ENCODE peak calls at places on chromosomes 6 and 20, in seven cellular contexts. E, F, X, M, H, P and N are unnamed samples.

GRCh38 chr6:63290507-63291049 is 29.2 kb downstream of the LGSN start:
- DNase-seq in E (no peak), F (no peak), X (no peak), M (no peak), H (no peak), P (peak), N (no peak)

GRCh38 chr6:39189915-39190544 is 39.2 kb downstream of the KCNK5 start:
- DNase-seq in E (peak), F (peak), X (peak), M (peak), H (no peak), P (no peak), N (peak)

GRCh38 chr20:44081888-44082287 is 105.1 kb downstream of the JPH2 start:
- DNase-seq in E (no peak), F (no peak), X (no peak), M (no peak), H (no peak), P (no peak), N (no peak)

GRCh38 chr6:101762851-101763250 is 369.3 kb downstream of the GRIK2 start:
- DNase-seq in E (no peak), F (no peak), X (no peak), M (no peak), H (peak), P (no peak), N (no peak)

GRCh38 chr6:131003419-131004386 is 59.3 kb downstream of the EPB41L2 start:
- DNase-seq in E (peak), F (no peak), X (no peak), M (no peak), H (no peak), P (no peak), N (no peak)

GRCh38 chr6:13539572-13539971 is 34.8 kb upstream of the SIRT5 start:
- DNase-seq in E (no peak), F (no peak), X (no peak), M (no peak), H (no peak), P (no peak), N (no peak)

GRCh38 chr6:72580281-72580940 is 41.5 kb upstream of the KCNQ5 start:
- DNase-seq in E (peak), F (no peak), X (peak), M (peak), H (peak), P (peak), N (peak)

GRCh38 chr6:35146453-35146852 is 5.3 kb upstream of the TCP11 start:
- DNase-seq in E (peak), F (no peak), X (no peak), M (peak), H (peak), P (peak), N (peak)

GRCh38 chr20:59010995-59011873 is 4.2 kb upstream of the CTSZ start:
- DNase-seq in E (peak), F (no peak), X (no peak), M (peak), H (peak), P (peak), N (no peak)

GRCh38 chr6:17466707-17467106 is 73.3 kb downstream of the CAP2 start:
- DNase-seq in E (no peak), F (no peak), X (no peak), M (peak), H (no peak), P (no peak), N (no peak)

GRCh38 chr6:169723991-169724553 is at the start of gene PHF10:
- DNase-seq in E (peak), F (peak), X (no peak), M (no peak), H (no peak), P (peak), N (no peak)

GRCh38 chr20:50680106-50680960 is 11.0 kb downstream of the RIPOR3 start:
- DNase-seq in E (no peak), F (no peak), X (no peak), M (no peak), H (peak), P (peak), N (no peak)

GRCh38 chr20:37680420-37680819 is 13.4 kb upstream of the CTNNBL1 start:
- DNase-seq in E (no peak), F (no peak), X (no peak), M (no peak), H (peak), P (peak), N (no peak)

GRCh38 chr20:38123021-38123587 is 42.0 kb downstream of the TGM2 start:
- DNase-seq in E (peak), F (no peak), X (no peak), M (peak), H (peak), P (peak), N (no peak)

GRCh38 chr20:62415354-62416111 is 8.4 kb upstream of the CABLES2 start:
- DNase-seq in E (no peak), F (no peak), X (no peak), M (no peak), H (no peak), P (no peak), N (no peak)

GRCh38 chr6:170080169-170080827 is 210.6 kb downstream of the DLL1 start:
- DNase-seq in E (no peak), F (no peak), X (no peak), M (no peak), H (no peak), P (no peak), N (no peak)

GRCh38 chr20:46226602-46227001 is 81.7 kb downstream of the CDH22 start:
- DNase-seq in E (peak), F (no peak), X (no peak), M (peak), H (no peak), P (peak), N (no peak)

GRCh38 chr6:43492673-43493072 is 15.3 kb downstream of the TJAP1 start:
- DNase-seq in E (no peak), F (no peak), X (no peak), M (peak), H (no peak), P (no peak), N (no peak)

GRCh38 chr20:25238319-25239037 is 9.4 kb upstream of the PYGB start:
- DNase-seq in E (no peak), F (no peak), X (no peak), M (peak), H (no peak), P (peak), N (no peak)

GRCh38 chr6:54586251-54586650 is 260.3 kb upstream of the FAM83B start:
- DNase-seq in E (no peak), F (no peak), X (no peak), M (peak), H (no peak), P (no peak), N (no peak)

GRCh38 chr6:138389551-138389950 is 11.8 kb downstream of the SMIM28 start:
- DNase-seq in E (no peak), F (no peak), X (no peak), M (no peak), H (peak), P (no peak), N (no peak)

GRCh38 chr6:33856655-33857054 is 52.9 kb upstream of the MLN start:
- DNase-seq in E (no peak), F (no peak), X (no peak), M (no peak), H (no peak), P (no peak), N (no peak)

DNA sequence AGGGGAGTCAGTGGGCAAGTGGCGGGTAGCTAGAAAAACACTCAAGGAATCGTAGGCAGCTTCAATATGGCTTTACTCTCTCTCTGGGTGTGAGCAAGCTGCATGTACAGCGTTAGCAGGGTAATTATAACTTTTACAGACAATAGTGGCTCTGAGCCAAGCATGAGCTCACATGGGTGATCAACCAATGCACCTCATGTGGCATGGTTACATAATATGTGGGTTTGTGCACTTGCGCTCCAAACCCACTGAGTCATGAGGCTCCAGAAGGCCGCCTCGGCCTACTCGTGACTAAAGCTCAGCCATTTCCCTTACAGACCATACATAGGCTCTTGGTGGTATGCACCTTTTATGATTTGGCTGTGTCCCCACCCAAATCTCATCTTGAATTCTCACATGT is 78.4 kb upstream of the FBXL4 start:
- DNase-seq in E (peak), F (peak), X (no peak), M (no peak), H (no peak), P (no peak), N (no peak)
- H2BK120ac ChIP-seq in E (no peak), F (no peak), X (no peak), M (no peak), H (no peak), P (no peak), N (no peak)

GRCh38 chr6:167797079-167797870 is 29.4 kb upstream of the AFDN start:
- DNase-seq in E (peak), F (no peak), X (no peak), M (no peak), H (peak), P (no peak), N (no peak)
- H3K9ac ChIP-seq in E (no peak), F (no peak), X (no peak), M (no peak), H (no peak), P (no peak), N (no peak)

GRCh38 chr6:6714498-6715360 is 126.2 kb downstream of the LY86 start:
- DNase-seq in E (no peak), F (no peak), X (no peak), M (peak), H (no peak), P (peak), N (no peak)

GRCh38 chr6:6712258-6712978 is 123.9 kb downstream of the LY86 start:
- DNase-seq in E (no peak), F (no peak), X (no peak), M (peak), H (no peak), P (peak), N (no peak)

GRCh38 chr6:6711832-6712231 is 123.3 kb downstream of the LY86 start:
- DNase-seq in E (no peak), F (no peak), X (no peak), M (no peak), H (no peak), P (no peak), N (no peak)

GRCh38 chr6:6713660-6714446 is 125.3 kb downstream of the LY86 start:
- DNase-seq in E (no peak), F (no peak), X (no peak), M (peak), H (no peak), P (peak), N (no peak)

GRCh38 chr6:6712979-6713514 is 124.5 kb downstream of the LY86 start:
- DNase-seq in E (no peak), F (no peak), X (no peak), M (no peak), H (no peak), P (peak), N (no peak)
- H3K27ac ChIP-seq in E (no peak), F (no peak), X (no peak), M (peak), H (no peak), P (no peak), N (no peak)

GRCh38 chr20:2865630-2866029 is 7.7 kb upstream of the PTPRA start:
- DNase-seq in E (peak), F (no peak), X (no peak), M (no peak), H (no peak), P (no peak), N (no peak)

GRCh38 chr20:2867081-2867860 is 6.0 kb upstream of the PTPRA start:
- DNase-seq in E (no peak), F (no peak), X (no peak), M (no peak), H (peak), P (no peak), N (no peak)

GRCh38 chr20:2866236-2866635 is 7.0 kb upstream of the PTPRA start:
- DNase-seq in E (no peak), F (no peak), X (no peak), M (no peak), H (no peak), P (no peak), N (no peak)

GRCh38 chr20:2864626-2865025 is 8.7 kb upstream of the PTPRA start:
- DNase-seq in E (no peak), F (no peak), X (no peak), M (no peak), H (peak), P (no peak), N (no peak)

GRCh38 chr20:2865101-2865500 is 8.2 kb upstream of the PTPRA start:
- DNase-seq in E (no peak), F (no peak), X (no peak), M (no peak), H (no peak), P (no peak), N (no peak)
- H2BK120ac ChIP-seq in E (no peak), F (no peak), X (no peak), M (no peak), H (no peak), P (no peak), N (no peak)